ENCODE peak calls at places on chromosomes 1 and 21, in seven cellular contexts. C, Z, D, U, K, P and L are unnamed samples.

GRCh38 chr1:6348511-6349191 is 44.9 kb downstream of the ACOT7 start:
- DNase-seq in U (no peak), C (peak), D (no peak), P (no peak), Z (peak), K (no peak), L (no peak)

GRCh38 chr1:116878804-116879477 is 30.8 kb upstream of the PTGFRN start:
- DNase-seq in C (peak), Z (peak), U (peak), K (peak), P (no peak), D (peak), L (peak)

GRCh38 chr1:167274061-167274460 is 53.4 kb downstream of the POU2F1 start:
- DNase-seq in U (no peak), P (no peak), D (no peak), K (no peak), C (no peak), Z (no peak), L (no peak)

GRCh38 chr1:62241357-62242131 is 46.9 kb downstream of the L1TD1 start:
- DNase-seq in C (no peak), K (no peak), U (no peak), P (no peak), Z (no peak), D (peak), L (no peak)

GRCh38 chr1:66022904-66023620 is 230.4 kb downstream of the PDE4B start:
- DNase-seq in U (no peak), D (no peak), Z (no peak), K (peak), C (peak), P (no peak), L (no peak)

GRCh38 chr1:27049607-27050006 is 37.0 kb upstream of the TENT5B start:
- DNase-seq in C (peak), K (no peak), D (no peak), Z (no peak), U (no peak), P (no peak), L (no peak)

GRCh38 chr1:27071049-27071416 is 58.4 kb upstream of the TENT5B start:
- DNase-seq in U (peak), Z (no peak), P (no peak), C (no peak), D (peak), K (peak), L (no peak)

GRCh38 chr1:22143586-22144033 is 713 bp upstream of the WNT4 start:
- DNase-seq in K (no peak), U (peak), D (no peak), C (no peak), Z (no peak), P (no peak), L (no peak)

GRCh38 chr1:162626089-162626488 is 6.2 kb upstream of the DDR2 start:
- DNase-seq in P (no peak), U (no peak), Z (no peak), C (no peak), K (no peak), D (no peak), L (no peak)

GRCh38 chr21:39014751-39015150 is 168.5 kb downstream of the PSMG1 start:
- DNase-seq in K (peak), U (peak), P (no peak), C (peak), D (no peak), Z (no peak), L (no peak)

GRCh38 chr1:206737729-206738222 is 32.8 kb upstream of the IL19 start:
- DNase-seq in K (no peak), U (no peak), D (no peak), Z (peak), C (no peak), P (no peak), L (no peak)